ENCODE peak calls at places on chromosomes 5 and 9, in five cellular contexts. E is HCT116, G is K562, Q is NT2/D1, P is H1. M is an unnamed sample.
A peak's percentile ranks its signal among the peaks of the same experiment; 100 is the strongest.

GRCh38 chr5:95730730-95731570 is at the start of gene RHOBTB3:
- DNase-seq in E (peak; percentile 63), G (peak; percentile 87), Q (peak; percentile 51), P (no peak), M (peak; percentile 79)

GRCh38 chr9:129242191-129242953 is 64.3 kb upstream of the IER5L start:
- DNase-seq in E (no peak), G (no peak), Q (no peak), P (no peak), M (no peak)

GRCh38 chr5:140443-140829 is 48.5 kb downstream of the PLEKHG4B start:
- DNase-seq in E (no peak), G (no peak), Q (no peak), P (no peak), M (no peak)

GRCh38 chr5:155150012-155150411 is 136.5 kb downstream of the KIF4B start:
- DNase-seq in E (no peak), G (no peak), Q (no peak), P (no peak), M (no peak)

GRCh38 chr9:31336841-31337240 is 1047.6 kb upstream of the ACO1 start:
- DNase-seq in E (no peak), G (no peak), Q (no peak), P (no peak), M (no peak)

GRCh38 chr5:170585278-170585677 is 81.5 kb downstream of the KCNIP1 start:
- DNase-seq in E (no peak), G (no peak), Q (no peak), P (no peak), M (no peak)

GRCh38 chr5:77101298-77101697 is 14.2 kb upstream of the ZBED3 start:
- DNase-seq in E (no peak), G (no peak), Q (no peak), P (no peak), M (no peak)

GRCh38 chr5:64384761-64385160 is 121.1 kb upstream of the RGS7BP start:
- DNase-seq in E (peak; percentile 2), G (no peak), Q (no peak), P (no peak), M (peak; percentile 12)

GRCh38 chr9:129569506-129570449 is 51.1 kb downstream of the C9orf50 start:
- DNase-seq in E (peak; percentile 81), G (peak; percentile 55), Q (no peak), P (no peak), M (peak; percentile 56)

GRCh38 chr5:150511641-150512367 is 3.9 kb downstream of the NDST1 start:
- DNase-seq in E (no peak), G (peak; percentile 85), Q (no peak), P (no peak), M (no peak)

GRCh38 chr5:153445875-153446567 is 44.4 kb upstream of the GRIA1 start:
- DNase-seq in E (no peak), G (no peak), Q (no peak), P (no peak), M (no peak)

GRCh38 chr5:176446884-176447537 is 1.2 kb upstream of the FAF2 start:
- DNase-seq in E (no peak), G (peak; percentile 38), Q (no peak), P (no peak), M (no peak)

GRCh38 chr5:135545115-135545514 is 9.4 kb upstream of the NEUROG1 start:
- DNase-seq in E (no peak), G (no peak), Q (no peak), P (no peak), M (no peak)
- TF ChIP-seq ZNF274 in E (no peak), G (no peak), Q (no peak), P (no peak), M (no peak)

GRCh38 chr9:70165006-70165602 is 93.7 kb upstream of the SMC5 start:
- DNase-seq in E (no peak), G (no peak), Q (no peak), P (no peak), M (no peak)
- TF ChIP-seq ZNF274 in E (no peak), G (no peak), Q (no peak), P (no peak), M (no peak)

GRCh38 chr5:18433336-18433735 is 799.1 kb downstream of the TAF11L14 start:
- DNase-seq in E (no peak), G (no peak), Q (no peak), P (no peak), M (no peak)
- TF ChIP-seq ZNF274 in E (no peak), G (no peak), Q (no peak), P (no peak), M (no peak)

DNA sequence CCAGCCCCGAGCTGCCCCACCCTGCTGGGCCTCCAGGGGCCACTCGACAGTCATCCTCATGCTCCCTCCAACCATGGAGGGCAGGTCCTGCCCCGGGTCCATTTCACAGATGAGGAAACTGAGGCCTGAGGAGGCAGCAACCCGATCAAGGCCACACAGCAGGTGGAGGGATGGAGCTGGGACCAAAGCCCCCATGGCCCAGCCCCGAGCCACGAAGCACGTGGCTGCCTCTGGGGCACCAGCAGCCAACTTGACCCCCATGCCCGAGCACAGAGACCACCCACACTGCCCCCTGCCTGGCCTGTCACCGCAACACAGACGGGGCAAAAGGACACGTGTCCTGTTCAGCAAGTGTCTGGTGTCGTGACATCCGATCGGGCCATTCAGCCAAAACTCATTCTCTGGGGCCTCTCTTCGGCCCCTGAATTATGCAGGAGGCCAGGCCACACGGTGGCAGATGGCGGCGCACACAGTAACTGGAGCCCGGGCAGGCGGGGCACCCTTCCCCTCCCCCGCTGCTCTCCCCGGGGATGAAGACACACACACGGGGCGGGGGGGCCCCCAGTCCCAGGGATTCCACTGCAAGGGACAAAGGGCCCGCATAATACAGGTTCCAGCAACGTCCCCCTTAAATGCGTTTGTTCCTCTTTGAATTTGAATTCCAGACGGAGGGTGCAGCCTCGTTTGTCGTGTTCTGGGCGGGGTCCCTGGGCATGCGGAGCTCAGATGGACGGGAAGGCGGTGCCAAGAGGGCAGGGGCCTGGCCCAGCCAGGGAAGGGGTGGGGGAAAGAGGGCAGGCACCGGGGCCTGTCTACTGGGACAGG is 29.4 kb upstream of the TMEM250 start:
- DNase-seq in E (no peak), G (peak; percentile 38), Q (no peak), P (no peak), M (no peak)
- TF ChIP-seq ZNF274 in E (no peak), G (no peak), Q (no peak), P (no peak), M (no peak)

GRCh38 chr9:91032056-91032455 is 230.4 kb downstream of the SYK start:
- DNase-seq in E (no peak), G (no peak), Q (no peak), P (no peak), M (no peak)
- TF ChIP-seq ZNF274 in E (no peak), G (no peak), Q (no peak), P (no peak), M (no peak)

GRCh38 chr9:127213859-127214258 is 50.7 kb upstream of the GARNL3 start:
- DNase-seq in E (no peak), G (no peak), Q (no peak), P (no peak), M (no peak)
- TF ChIP-seq ZNF274 in E (no peak), G (no peak), Q (no peak), P (no peak), M (no peak)

GRCh38 chr5:53996008-53996407 is 314.4 kb downstream of the ARL15 start:
- DNase-seq in E (no peak), G (no peak), Q (no peak), P (no peak), M (no peak)

GRCh38 chr5:53997736-53998627 is 312.4 kb downstream of the ARL15 start:
- DNase-seq in E (no peak), G (no peak), Q (peak; percentile 51), P (no peak), M (no peak)

GRCh38 chr5:53991942-53992341 is 318.4 kb downstream of the ARL15 start:
- DNase-seq in E (no peak), G (no peak), Q (no peak), P (no peak), M (no peak)

DNA sequence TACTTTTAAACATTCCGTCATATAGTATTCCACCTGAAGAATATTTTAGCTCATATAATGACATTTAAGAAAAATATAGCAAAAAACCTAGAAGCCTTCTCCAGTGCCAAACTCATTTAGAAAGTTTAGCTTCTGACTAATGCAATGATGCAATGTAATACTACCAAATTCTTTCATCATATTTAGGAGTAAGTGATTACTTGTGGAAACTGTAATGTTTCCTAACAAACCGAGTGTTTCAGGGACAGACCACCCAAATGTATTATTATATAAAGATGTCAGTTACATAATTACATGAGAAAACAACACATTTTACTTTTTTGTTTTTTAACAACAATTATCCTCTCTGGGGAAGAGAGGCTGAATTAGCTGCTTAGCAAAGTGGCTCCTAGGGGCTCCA is 316.2 kb downstream of the ARL15 start:
- DNase-seq in E (no peak), G (no peak), Q (no peak), P (no peak), M (no peak)
- TF ChIP-seq ZNF274 in E (no peak), G (no peak), Q (no peak), P (no peak), M (no peak)

M was measured in HepG2.